ENCODE peak calls at places on chromosome 21, in four cellular contexts. X, E, R and O are unnamed samples.

GRCh38 chr21:17538576-17538975 is 25.7 kb downstream of the CXADR start:
- DNase-seq in X (no peak), E (no peak), R (no peak), O (no peak)

GRCh38 chr21:32516729-32517649 is 68.3 kb downstream of the TCP10L start:
- DNase-seq in X (no peak), E (no peak), R (no peak), O (no peak)

GRCh38 chr21:34129039-34129891 is 55.9 kb downstream of the MRPS6 start:
- DNase-seq in X (no peak), E (peak), R (no peak), O (peak)

GRCh38 chr21:44415073-44416025 is 40.0 kb upstream of the LRRC3 start:
- DNase-seq in X (peak), E (no peak), R (peak), O (no peak)

GRCh38 chr21:29240136-29240535 is 58.6 kb upstream of the BACH1 start:
- DNase-seq in X (no peak), E (no peak), R (no peak), O (no peak)

GRCh38 chr21:46096997-46097825 is 701 bp upstream of the COL6A2 start:
- DNase-seq in X (peak), E (no peak), R (peak), O (no peak)

GRCh38 chr21:36209626-36210171 is 53.1 kb downstream of the DOP1B start:
- DNase-seq in X (no peak), E (no peak), R (no peak), O (peak)

GRCh38 chr21:43925609-43926008 is 60.6 kb downstream of the AGPAT3 start:
- DNase-seq in X (no peak), E (no peak), R (no peak), O (no peak)

GRCh38 chr21:31252091-31252490 is 92.0 kb downstream of the TIAM1 start:
- DNase-seq in X (no peak), E (no peak), R (no peak), O (no peak)

GRCh38 chr21:38806153-38806941 is 618 bp downstream of the ETS2 start:
- DNase-seq in X (peak), E (no peak), R (peak), O (peak)

GRCh38 chr21:42644223-42645208 is 8.9 kb upstream of the PDE9A start:
- DNase-seq in X (no peak), E (no peak), R (no peak), O (no peak)

GRCh38 chr21:16084776-16085364 is 355.1 kb downstream of the USP25 start:
- DNase-seq in X (no peak), E (peak), R (no peak), O (no peak)

GRCh38 chr21:42414928-42415769 is 11.4 kb downstream of the UBASH3A start:
- DNase-seq in X (peak), E (no peak), R (no peak), O (no peak)

GRCh38 chr21:45004481-45005263 is 64.8 kb downstream of the SLX9 start:
- DNase-seq in X (peak), E (no peak), R (no peak), O (no peak)

GRCh38 chr21:44511938-44512275 is 28.1 kb downstream of the KRTAP10-1 start:
- DNase-seq in X (no peak), E (no peak), R (no peak), O (no peak)

GRCh38 chr21:34186119-34186719 is 112.8 kb downstream of the MRPS6 start:
- DNase-seq in X (no peak), E (no peak), R (no peak), O (no peak)

GRCh38 chr21:26140185-26140584 is 30.4 kb downstream of the APP start:
- DNase-seq in X (no peak), E (no peak), R (no peak), O (no peak)

GRCh38 chr21:32894321-32894720 is 122.8 kb upstream of the PAXBP1 start:
- DNase-seq in X (no peak), E (no peak), R (no peak), O (no peak)

GRCh38 chr21:25552856-25553255 is 54.4 kb downstream of the MRPL39 start:
- DNase-seq in X (no peak), E (no peak), R (no peak), O (no peak)

GRCh38 chr21:15094706-15095105 is 29.9 kb upstream of the NRIP1 start:
- DNase-seq in X (no peak), E (no peak), R (no peak), O (no peak)

GRCh38 chr21:38486221-38486620 is 12.1 kb downstream of the ERG start:
- DNase-seq in X (no peak), E (no peak), R (no peak), O (no peak)

GRCh38 chr21:40143822-40144525 is 276.7 kb downstream of the PCP4 start:
- DNase-seq in X (no peak), E (peak), R (peak), O (peak)

GRCh38 chr21:45135122-45135521 is 60.7 kb downstream of the ADARB1 start:
- DNase-seq in X (no peak), E (no peak), R (no peak), O (no peak)

GRCh38 chr21:38067086-38067739 is 151.0 kb upstream of the KCNJ6 start:
- DNase-seq in X (no peak), E (no peak), R (no peak), O (no peak)

GRCh38 chr21:40731206-40731605 is 115.8 kb downstream of the DSCAM start:
- DNase-seq in X (no peak), E (no peak), R (no peak), O (no peak)

GRCh38 chr21:34695434-34695833 is 26.6 kb downstream of the CLIC6 start:
- DNase-seq in X (no peak), E (no peak), R (no peak), O (no peak)

GRCh38 chr21:39581414-39581813 is 31.3 kb upstream of the B3GALT5 start:
- DNase-seq in X (no peak), E (no peak), R (no peak), O (no peak)

GRCh38 chr21:44310628-44311027 is 10.8 kb downstream of the PFKL start:
- DNase-seq in X (no peak), E (no peak), R (no peak), O (peak)

GRCh38 chr21:45835301-45836267 is 146.0 kb upstream of the COL6A1 start:
- DNase-seq in X (no peak), E (no peak), R (no peak), O (no peak)

GRCh38 chr21:42514883-42515228 is 1.2 kb downstream of the SLC37A1 start:
- DNase-seq in X (no peak), E (no peak), R (no peak), O (peak)

GRCh38 chr21:38954450-38955059 is 148.8 kb downstream of the ETS2 start:
- DNase-seq in X (no peak), E (no peak), R (no peak), O (peak)